ENCODE peak calls at places on chromosomes 4 and X, in ten cellular contexts. Q is AG04449, G is MCF 10A, X is Peyer's patch, I is AG09319, S is HFFc6, N is IMR-90, J is left lung, P is endothelial cell, W is suprapubic skin. L is an unnamed sample.

GRCh38 chr4:121938282-121939092 is 13.4 kb downstream of the TRPC3 start:
- DNase-seq in X (no peak), I (no peak), W (no peak), J (no peak), S (peak), G (peak), Q (no peak), N (peak), P (no peak), L (no peak)

GRCh38 chr4:105560488-105560887 is 8.1 kb downstream of the ARHGEF38 start:
- DNase-seq in J (no peak), X (no peak), Q (no peak), W (no peak), P (no peak), S (no peak), N (no peak), G (peak), I (no peak), L (no peak)

GRCh38 chr4:156388826-156389225 is 435.2 kb upstream of the CTSO start:
- DNase-seq in I (no peak), W (no peak), Q (no peak), X (no peak), J (no peak), S (peak), N (peak), P (no peak), G (peak), L (no peak)

GRCh38 chrX:101025126-101025525 is 26.8 kb downstream of the TRMT2B start:
- DNase-seq in P (no peak), W (no peak), X (no peak), Q (no peak), G (no peak), S (no peak), I (no peak), J (no peak), N (peak), L (no peak)

GRCh38 chrX:130060122-130061069 is 49.9 kb downstream of the ELF4 start:
- DNase-seq in N (peak), J (peak), P (peak), I (no peak), S (peak), G (peak), Q (no peak), W (peak), X (peak), L (peak)

GRCh38 chrX:53073115-53073581 is 9.0 kb upstream of the TSPYL2 start:
- DNase-seq in S (no peak), G (peak), N (no peak), P (no peak), X (no peak), W (peak), J (no peak), Q (no peak), I (no peak), L (no peak)

GRCh38 chr4:85842540-85842939 is 367.6 kb downstream of the ARHGAP24 start:
- DNase-seq in S (no peak), X (peak), W (no peak), N (peak), G (no peak), I (no peak), Q (no peak), P (no peak), J (no peak), L (no peak)

GRCh38 chrX:2614911-2615310 is 76.2 kb upstream of the CD99 start:
- DNase-seq in I (peak), P (no peak), G (no peak), N (peak), J (no peak), W (no peak), S (peak), Q (peak), X (no peak), L (no peak)

GRCh38 chr4:74504212-74504611 is 59.3 kb downstream of the AREG start:
- DNase-seq in G (peak), P (no peak), S (no peak), J (no peak), Q (no peak), X (no peak), N (peak), I (no peak), W (no peak), L (no peak)

GRCh38 chr4:30720656-30721352 is 635 bp downstream of the PCDH7 start:
- DNase-seq in N (peak), G (peak), J (peak), Q (no peak), S (no peak), X (no peak), P (peak), W (peak), I (no peak), L (no peak)

GRCh38 chrX:122026665-122027064 is 979.3 kb downstream of the GLUD2 start:
- DNase-seq in Q (no peak), J (no peak), X (no peak), S (no peak), N (no peak), W (no peak), P (no peak), G (no peak), I (no peak), L (no peak)

GRCh38 chrX:154731203-154731602 is 19.7 kb downstream of the GAB3 start:
- DNase-seq in X (no peak), W (no peak), S (no peak), Q (no peak), J (no peak), P (no peak), G (no peak), N (no peak), I (no peak), L (no peak)

GRCh38 chrX:117959045-117959444 is 157.6 kb downstream of the KLHL13 start:
- DNase-seq in P (no peak), S (no peak), X (no peak), I (no peak), J (no peak), Q (no peak), W (no peak), N (no peak), G (no peak), L (no peak)

GRCh38 chrX:3518870-3519269 is 172.4 kb upstream of the MXRA5 start:
- DNase-seq in J (no peak), X (peak), P (no peak), I (peak), Q (peak), W (no peak), G (peak), N (peak), S (peak), L (no peak)

GRCh38 chr4:75985116-75985515 is 5.6 kb downstream of the SDAD1 start:
- DNase-seq in I (peak), J (no peak), Q (peak), G (peak), N (peak), X (no peak), S (peak), W (no peak), P (no peak), L (no peak)

GRCh38 chr4:108644237-108644636 is 6.2 kb upstream of the OSTC start:
- DNase-seq in N (peak), X (no peak), G (no peak), I (no peak), J (no peak), Q (no peak), S (peak), P (no peak), W (no peak), L (no peak)

GRCh38 chr4:954211-955020 is 19.0 kb downstream of the DGKQ start:
- DNase-seq in J (peak), S (no peak), X (no peak), Q (no peak), P (no peak), W (no peak), G (no peak), I (no peak), N (no peak), L (no peak)

GRCh38 chr4:1402516-1403101 is 3.6 kb downstream of the NKX1-1 start:
- DNase-seq in I (no peak), J (peak), X (no peak), P (no peak), G (no peak), Q (no peak), S (no peak), N (no peak), W (no peak), L (no peak)

GRCh38 chrX:152895724-152896420 is 2.0 kb upstream of the ZNF185 start:
- DNase-seq in I (no peak), W (no peak), N (no peak), S (no peak), Q (no peak), P (no peak), G (peak), J (no peak), X (no peak), L (no peak)

GRCh38 chrX:107982356-107982755 is at the start of gene TEX13B:
- DNase-seq in I (no peak), X (no peak), W (no peak), Q (no peak), G (no peak), J (no peak), S (no peak), P (no peak), N (no peak), L (no peak)

GRCh38 chrX:118978451-118978850 is 4.0 kb downstream of the LONRF3 start:
- DNase-seq in W (no peak), P (no peak), S (no peak), G (peak), X (no peak), Q (no peak), J (no peak), N (no peak), I (no peak), L (no peak)

GRCh38 chrX:96770315-96770714 is 85.7 kb downstream of the DIAPH2 start:
- DNase-seq in I (no peak), P (no peak), W (no peak), G (peak), Q (no peak), N (peak), J (no peak), X (no peak), S (peak), L (no peak)

GRCh38 chr4:121936101-121936500 is 15.8 kb downstream of the TRPC3 start:
- DNase-seq in P (no peak), S (no peak), N (peak), Q (no peak), I (no peak), G (no peak), J (no peak), W (no peak), X (no peak), L (no peak)

GRCh38 chr4:13544556-13545393 is 467 bp upstream of the NKX3-2 start:
- DNase-seq in G (peak), P (peak), I (peak), W (no peak), X (no peak), Q (no peak), J (peak), N (peak), S (peak), L (peak)

GRCh38 chrX:123920065-123920785 is 41.3 kb upstream of the STAG2 start:
- DNase-seq in X (no peak), Q (peak), W (no peak), I (peak), P (no peak), S (peak), G (peak), J (no peak), N (peak), L (no peak)

GRCh38 chrX:3820170-3820569 is 106.7 kb upstream of the PRKX start:
- DNase-seq in N (peak), Q (peak), I (no peak), J (no peak), X (no peak), P (no peak), S (peak), W (no peak), G (peak), L (no peak)

GRCh38 chrX:103678199-103678993 is 8.1 kb downstream of the MORF4L2 start:
- DNase-seq in W (no peak), P (no peak), I (no peak), N (peak), S (peak), G (no peak), Q (no peak), J (no peak), X (no peak), L (no peak)

GRCh38 chr4:1990348-1990645 is 18.5 kb downstream of the NELFA start:
- DNase-seq in X (no peak), J (no peak), I (no peak), N (no peak), G (no peak), W (peak), P (no peak), Q (no peak), S (no peak), L (no peak)

GRCh38 chr4:99811850-99812249 is 4.8 kb upstream of the DAPP1 start:
- DNase-seq in J (no peak), G (peak), N (peak), S (peak), P (peak), X (peak), Q (no peak), W (no peak), I (no peak), L (no peak)

GRCh38 chr4:26279446-26279845 is 41.4 kb upstream of the RBPJ start:
- DNase-seq in W (no peak), Q (no peak), X (no peak), N (no peak), G (no peak), S (no peak), P (no peak), J (no peak), I (no peak), L (no peak)

GRCh38 chr4:72842323-72842722 is 227.2 kb downstream of the COX18 start:
- DNase-seq in P (no peak), J (no peak), S (no peak), X (no peak), G (peak), Q (no peak), N (no peak), I (no peak), W (no peak), L (no peak)

GRCh38 chr4:121072836-121073362 is 564 bp upstream of the NDNF start:
- DNase-seq in J (peak), Q (no peak), X (no peak), G (no peak), S (no peak), W (peak), I (no peak), N (no peak), P (peak), L (no peak)

GRCh38 chr4:15488658-15489470 is 19.2 kb downstream of the CC2D2A start:
- DNase-seq in P (no peak), Q (peak), W (no peak), J (no peak), X (no peak), S (peak), N (peak), I (peak), G (peak), L (no peak)

GRCh38 chr4:95289028-95289634 is 259.6 kb downstream of the UNC5C start:
- DNase-seq in P (no peak), G (peak), N (peak), W (no peak), X (no peak), Q (no peak), S (no peak), J (no peak), I (no peak), L (no peak)

GRCh38 chr4:95293014-95293413 is 255.8 kb downstream of the UNC5C start:
- DNase-seq in S (no peak), I (no peak), P (no peak), Q (no peak), N (no peak), J (no peak), X (no peak), G (no peak), W (no peak), L (no peak)

GRCh38 chr4:95296052-95296451 is 252.7 kb downstream of the UNC5C start:
- DNase-seq in I (no peak), Q (no peak), P (no peak), W (no peak), J (no peak), S (no peak), G (no peak), X (no peak), N (no peak), L (no peak)

GRCh38 chr4:95290702-95291101 is 258.1 kb downstream of the UNC5C start:
- DNase-seq in I (no peak), J (no peak), W (no peak), N (no peak), Q (no peak), G (peak), X (no peak), S (no peak), P (no peak), L (no peak)

GRCh38 chr4:95294291-95294690 is 254.5 kb downstream of the UNC5C start:
- DNase-seq in G (no peak), S (no peak), N (no peak), J (no peak), Q (no peak), P (no peak), I (no peak), W (no peak), X (no peak), L (no peak)
- TF ChIP-seq CTCF in G (no peak), S (no peak), N (no peak), J (no peak), Q (no peak), P (no peak), I (no peak), W (no peak), X (no peak), L (no peak)

GRCh38 chr4:98780926-98781325 is 122.5 kb upstream of the TSPAN5 start:
- DNase-seq in Q (no peak), G (no peak), S (no peak), J (no peak), X (no peak), N (no peak), I (no peak), W (no peak), P (no peak), L (no peak)

GRCh38 chr4:98781641-98782348 is 123.4 kb upstream of the TSPAN5 start:
- DNase-seq in G (no peak), N (no peak), W (no peak), S (no peak), I (no peak), X (no peak), P (no peak), J (no peak), Q (no peak), L (no peak)

GRCh38 chr4:98784947-98785693 is 126.7 kb upstream of the TSPAN5 start:
- DNase-seq in I (no peak), S (no peak), X (no peak), P (no peak), W (no peak), N (no peak), Q (no peak), J (no peak), G (no peak), L (no peak)

DNA sequence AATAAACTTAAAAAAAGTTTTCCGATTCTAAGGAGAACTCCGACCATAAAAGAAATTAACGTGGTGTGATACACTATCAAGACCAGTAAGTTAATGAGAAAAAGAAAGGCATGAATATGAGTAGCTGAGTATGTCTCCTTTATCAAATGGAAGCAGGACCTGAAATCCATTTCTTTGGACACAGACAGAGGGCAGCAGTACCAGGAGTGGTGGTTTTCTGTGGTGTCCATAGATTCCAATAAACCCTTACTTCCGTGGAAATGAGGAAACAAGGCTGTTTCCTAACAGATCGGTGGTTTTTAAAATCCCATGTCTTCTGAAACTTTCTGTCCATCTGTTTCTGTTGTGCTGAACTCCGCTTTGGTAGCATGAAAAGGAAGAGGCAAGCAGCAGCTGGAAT is 128.5 kb upstream of the TSPAN5 start:
- DNase-seq in N (peak), I (no peak), Q (no peak), J (no peak), X (no peak), G (peak), W (no peak), P (no peak), S (peak), L (no peak)
- TF ChIP-seq CTCF in N (peak), I (peak), Q (peak), J (no peak), X (no peak), G (no peak), W (no peak), P (no peak), S (peak), L (no peak)

GRCh38 chr4:169485084-169485483 is 127.3 kb downstream of the NEK1 start:
- DNase-seq in J (no peak), N (peak), W (no peak), S (peak), X (no peak), I (no peak), G (no peak), Q (no peak), P (no peak), L (no peak)

GRCh38 chr4:169485791-169486742 is 126.3 kb downstream of the NEK1 start:
- DNase-seq in X (no peak), G (peak), W (no peak), Q (no peak), S (peak), J (no peak), N (peak), P (peak), I (no peak), L (peak)

GRCh38 chr4:169484485-169484884 is 127.9 kb downstream of the NEK1 start:
- DNase-seq in I (no peak), G (no peak), N (peak), X (no peak), P (no peak), W (no peak), Q (no peak), J (no peak), S (no peak), L (no peak)
- TF ChIP-seq CTCF in I (no peak), G (no peak), N (peak), X (no peak), P (no peak), W (no peak), Q (no peak), J (no peak), S (peak), L (peak)

DNA sequence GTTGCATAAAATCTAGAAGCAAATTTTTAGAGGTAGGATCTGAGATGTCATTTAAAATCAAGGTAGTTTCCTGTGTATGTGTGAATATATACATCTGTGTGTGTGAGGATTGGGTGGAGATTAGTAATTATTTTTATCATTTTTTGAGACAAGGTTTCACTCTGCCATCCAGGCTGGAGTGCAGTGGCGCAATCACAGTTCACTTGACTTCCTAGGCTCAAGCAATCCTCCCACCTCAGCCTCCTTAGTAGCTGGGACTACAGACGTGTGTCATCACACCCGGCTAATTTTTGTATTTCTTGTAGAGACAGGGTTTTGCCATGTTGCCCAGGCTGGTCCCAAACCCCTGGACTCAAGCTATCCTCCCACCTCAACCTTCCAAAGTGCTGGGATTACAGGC is 188.3 kb downstream of the RAPGEF2 start:
- DNase-seq in J (no peak), I (no peak), W (no peak), S (no peak), G (no peak), X (no peak), N (no peak), P (no peak), Q (no peak), L (no peak)
- TF ChIP-seq CTCF in J (no peak), I (no peak), W (no peak), S (no peak), G (no peak), X (no peak), N (no peak), P (no peak), Q (no peak), L (no peak)

DNA sequence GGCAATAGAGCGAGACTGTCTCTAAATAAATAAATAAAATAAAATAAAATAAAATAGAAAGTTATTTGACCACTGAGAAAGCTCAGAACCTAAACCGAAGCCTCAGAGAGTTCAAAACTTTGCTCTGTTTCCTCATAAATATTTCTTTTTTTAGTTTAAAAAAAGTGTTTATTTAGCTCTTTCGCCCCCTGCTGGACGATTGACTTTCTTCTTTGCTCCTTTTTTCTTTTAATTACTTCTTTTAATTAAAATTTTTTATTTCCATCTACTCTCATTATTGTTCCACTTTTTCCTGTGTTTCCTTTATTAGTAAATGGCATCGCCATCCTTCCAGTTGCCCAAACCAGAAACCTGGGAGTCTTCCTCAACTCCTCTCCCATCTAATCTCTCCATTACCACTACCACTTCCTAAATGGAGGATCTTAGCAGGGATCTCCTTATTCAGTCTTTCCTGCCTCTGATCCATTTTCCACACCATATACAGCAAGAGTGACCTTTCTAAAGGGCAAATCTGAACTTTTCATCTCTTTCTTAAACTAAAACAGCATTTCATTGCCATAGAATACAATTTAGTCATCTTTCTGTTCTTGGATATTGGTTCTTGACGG is 728 bp upstream of the IL13RA2 start:
- DNase-seq in G (peak), S (no peak), P (no peak), J (no peak), Q (no peak), X (no peak), N (no peak), I (no peak), W (no peak), L (no peak)
- TF ChIP-seq CTCF in G (no peak), S (peak), P (peak), J (peak), Q (no peak), X (no peak), N (peak), I (peak), W (no peak), L (peak)

L was measured in neural crest cell.